ENCODE peak calls at places on chromosomes 4 and X, in nine cellular contexts. K is body of pancreas, Q is adipocyte, X is MM.1S, A is lower lobe of right lung, W is H7, M is H1, H is cardiac muscle cell, P is OCI-LY7. R is an unnamed sample. For H3K36me3, the result is how much of the 10 kb centered on the place peaks cover.

GRCh38 chr4:338759-339097 is 1.1 kb downstream of the ZNF141 start:
- DNase-seq in K (peak), Q (no peak), X (no peak), A (no peak), W (peak), M (no peak), H (peak), P (no peak), R (no peak)

GRCh38 chr4:53644607-53645006 is 53.3 kb upstream of the LNX1 start:
- DNase-seq in K (peak), Q (no peak), X (no peak), A (peak), W (no peak), M (no peak), H (no peak), P (no peak), R (no peak)

GRCh38 chrX:88202149-88202548 is 544.9 kb upstream of the CPXCR1 start:
- DNase-seq in K (no peak), Q (no peak), X (no peak), A (no peak), W (peak), M (no peak), H (no peak), P (no peak), R (no peak)

GRCh38 chrX:84320606-84321005 is 132.6 kb upstream of the RPS6KA6 start:
- DNase-seq in K (no peak), Q (peak), X (no peak), A (no peak), W (no peak), M (no peak), H (no peak), P (no peak), R (no peak)

GRCh38 chr4:25991296-25991695 is 77.3 kb downstream of the SMIM20 start:
- DNase-seq in K (no peak), Q (no peak), X (no peak), A (no peak), W (no peak), M (no peak), H (no peak), P (no peak), R (no peak)

GRCh38 chr4:154743683-154744340 is at the start of gene LRAT:
- DNase-seq in K (peak), Q (no peak), X (no peak), A (peak), W (peak), M (peak), H (peak), P (no peak), R (no peak)

GRCh38 chr4:22719218-22719617 is 26.5 kb downstream of the GBA3 start:
- DNase-seq in K (no peak), Q (no peak), X (no peak), A (no peak), W (no peak), M (no peak), H (no peak), P (no peak), R (no peak)

GRCh38 chrX:17377047-17377692 is 2.2 kb downstream of the NHS start:
- DNase-seq in K (peak), Q (peak), X (no peak), A (no peak), W (peak), M (no peak), H (peak), P (no peak), R (no peak)

GRCh38 chrX:112738347-112739033 is 58.8 kb upstream of the LHFPL1 start:
- DNase-seq in K (no peak), Q (no peak), X (no peak), A (no peak), W (peak), M (no peak), H (no peak), P (no peak), R (no peak)

GRCh38 chr4:60201052-60201673 is 999.0 kb upstream of the ADGRL3 start:
- DNase-seq in K (peak), Q (peak), X (peak), A (peak), W (peak), M (peak), H (peak), P (peak), R (peak)

GRCh38 chrX:34521563-34521962 is 135.5 kb downstream of the TMEM47 start:
- DNase-seq in K (no peak), Q (no peak), X (no peak), A (no peak), W (peak), M (no peak), H (no peak), P (no peak), R (no peak)

GRCh38 chrX:136028383-136028984 is 43.2 kb downstream of the SLC9A6 start:
- DNase-seq in K (no peak), Q (peak), X (peak), A (no peak), W (peak), M (no peak), H (peak), P (peak), R (no peak)

GRCh38 chrX:34341258-34341657 is 209.1 kb upstream of the FAM47A start:
- DNase-seq in K (no peak), Q (peak), X (no peak), A (no peak), W (peak), M (no peak), H (peak), P (no peak), R (no peak)

GRCh38 chrX:110418220-110418856 is 59.7 kb downstream of the RTL9 start:
- DNase-seq in K (peak), Q (peak), X (peak), A (peak), W (peak), M (no peak), H (peak), P (no peak), R (peak)

GRCh38 chr4:25500626-25501318 is 123.7 kb downstream of the ANAPC4 start:
- DNase-seq in K (no peak), Q (no peak), X (no peak), A (no peak), W (no peak), M (no peak), H (no peak), P (peak), R (no peak)

GRCh38 chrX:137563681-137564651 is 2.0 kb upstream of the ZIC3 start:
- DNase-seq in K (no peak), Q (no peak), X (no peak), A (no peak), W (peak), M (no peak), H (no peak), P (no peak), R (no peak)

GRCh38 chr4:119655111-119655837 is 26.7 kb upstream of the PDE5A start:
- DNase-seq in K (no peak), Q (no peak), X (no peak), A (no peak), W (no peak), M (no peak), H (no peak), P (no peak), R (no peak)

GRCh38 chr4:152451496-152451895 is 84.4 kb downstream of the FBXW7 start:
- DNase-seq in K (no peak), Q (no peak), X (no peak), A (no peak), W (no peak), M (no peak), H (no peak), P (no peak), R (no peak)

GRCh38 chrX:53084863-53085262 is 2.7 kb downstream of the TSPYL2 start:
- DNase-seq in K (no peak), Q (no peak), X (no peak), A (no peak), W (no peak), M (no peak), H (no peak), P (no peak), R (no peak)

GRCh38 chr4:30619679-30620078 is 100.5 kb upstream of the PCDH7 start:
- DNase-seq in K (no peak), Q (no peak), X (no peak), A (no peak), W (no peak), M (no peak), H (peak), P (no peak), R (no peak)

GRCh38 chr4:98170035-98170434 is 26.8 kb upstream of the STPG2 start:
- DNase-seq in K (no peak), Q (peak), X (no peak), A (no peak), W (no peak), M (no peak), H (peak), P (no peak), R (no peak)

GRCh38 chr4:8846046-8846720 is 25.5 kb downstream of the HMX1 start:
- DNase-seq in K (no peak), Q (no peak), X (no peak), A (peak), W (no peak), M (no peak), H (no peak), P (no peak), R (no peak)

GRCh38 chr4:1368421-1369090 is 21.5 kb downstream of the UVSSA start:
- DNase-seq in K (no peak), Q (no peak), X (no peak), A (peak), W (peak), M (no peak), H (no peak), P (no peak), R (no peak)

GRCh38 chrX:21946925-21947641 is 6.6 kb downstream of the SMS start:
- DNase-seq in K (no peak), Q (peak), X (no peak), A (no peak), W (peak), M (no peak), H (peak), P (no peak), R (peak)

GRCh38 chrX:31837445-31837844 is 765.6 kb upstream of the FTHL17 start:
- DNase-seq in K (no peak), Q (no peak), X (no peak), A (no peak), W (no peak), M (no peak), H (peak), P (no peak), R (no peak)

GRCh38 chr4:125016892-125017299 is 297.9 kb upstream of the FAT4 start:
- DNase-seq in K (no peak), Q (no peak), X (no peak), A (no peak), W (no peak), M (no peak), H (peak), P (no peak), R (no peak)
- H3K4me3 ChIP-seq in K (no peak), Q (no peak), X (no peak), A (no peak), W (no peak), M (no peak), H (no peak), P (no peak), R (no peak)

GRCh38 chr4:183698909-183699308 is 39.8 kb downstream of the TRAPPC11 start:
- DNase-seq in K (no peak), Q (no peak), X (no peak), A (no peak), W (no peak), M (no peak), H (no peak), P (no peak), R (no peak)

GRCh38 chr4:183702492-183702891 is 43.4 kb downstream of the TRAPPC11 start:
- DNase-seq in K (no peak), Q (no peak), X (no peak), A (no peak), W (no peak), M (no peak), H (no peak), P (no peak), R (no peak)

GRCh38 chr4:183700407-183700806 is 41.3 kb downstream of the TRAPPC11 start:
- DNase-seq in K (no peak), Q (no peak), X (no peak), A (no peak), W (no peak), M (no peak), H (no peak), P (no peak), R (no peak)
- H3K36me3 ChIP-seq in K (under half), Q (half or more), X (under half), A (half or more), W (under half), M (under half), H (half or more), P (half or more), R (half or more)

GRCh38 chr4:123807866-123808265 is 411.3 kb downstream of the SPRY1 start:
- DNase-seq in K (no peak), Q (no peak), X (no peak), A (no peak), W (no peak), M (no peak), H (no peak), P (peak), R (no peak)

GRCh38 chr4:123813901-123814300 is 417.3 kb downstream of the SPRY1 start:
- DNase-seq in K (no peak), Q (no peak), X (no peak), A (no peak), W (no peak), M (no peak), H (no peak), P (no peak), R (no peak)

GRCh38 chr4:123809864-123810263 is 413.3 kb downstream of the SPRY1 start:
- DNase-seq in K (no peak), Q (no peak), X (no peak), A (no peak), W (no peak), M (no peak), H (no peak), P (no peak), R (no peak)

GRCh38 chr4:123816462-123816861 is 419.9 kb downstream of the SPRY1 start:
- DNase-seq in K (no peak), Q (no peak), X (no peak), A (no peak), W (no peak), M (no peak), H (no peak), P (no peak), R (no peak)

DNA sequence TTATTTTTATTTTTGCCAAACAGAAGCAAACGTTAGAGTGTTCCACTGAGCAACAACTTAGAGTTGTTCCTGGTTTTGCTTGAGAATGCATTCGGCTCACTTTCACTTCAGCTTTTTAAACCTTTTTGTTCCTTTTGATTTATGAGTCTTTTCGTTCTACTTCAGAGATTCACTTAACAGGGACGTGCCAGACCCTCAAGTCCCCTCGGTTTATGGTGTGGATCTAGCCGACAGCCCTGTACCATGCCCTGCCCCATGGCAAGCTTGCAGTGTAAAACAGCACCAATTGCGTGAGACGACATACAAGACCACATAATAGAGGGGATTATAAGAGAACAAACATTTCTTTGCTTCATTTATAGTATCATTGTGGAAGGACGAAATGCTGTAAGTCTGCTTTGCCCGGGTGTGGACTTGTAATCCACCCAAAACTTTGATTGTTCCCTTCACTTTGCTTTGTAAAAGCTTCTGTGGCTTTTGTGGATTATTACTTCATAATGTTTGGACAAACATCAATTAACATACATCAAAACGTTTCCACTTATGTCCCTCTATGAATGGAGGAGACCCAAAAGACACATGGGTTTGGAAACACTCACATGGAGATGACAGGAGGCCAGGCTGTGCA is 415.3 kb downstream of the SPRY1 start:
- DNase-seq in K (no peak), Q (no peak), X (no peak), A (no peak), W (no peak), M (no peak), H (no peak), P (peak), R (no peak)
- H3K4me3 ChIP-seq in K (no peak), Q (peak), X (no peak), A (peak), W (no peak), M (no peak), H (no peak), P (peak), R (no peak)

DNA sequence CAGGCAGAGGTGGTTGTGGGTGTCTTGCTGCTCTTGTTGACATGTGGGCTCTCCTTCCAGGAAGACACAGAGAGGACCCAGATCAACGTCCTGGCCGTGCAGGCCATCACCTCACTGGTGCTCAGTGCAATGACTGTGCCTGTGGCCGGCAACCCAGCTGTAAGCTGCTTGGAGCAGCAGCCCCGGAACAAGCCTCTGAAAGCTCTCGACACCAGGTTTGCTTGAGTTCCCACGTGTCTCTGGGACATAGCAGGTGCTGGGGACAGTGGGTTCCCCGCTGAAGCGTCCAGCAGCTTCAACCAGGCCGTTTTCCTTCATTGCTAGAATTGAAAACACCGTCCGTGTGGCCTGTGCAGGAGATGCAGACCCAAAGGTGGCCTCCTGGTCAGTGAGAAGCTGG is 25.6 kb upstream of the MSANTD1 start:
- DNase-seq in K (no peak), Q (no peak), X (no peak), A (peak), W (no peak), M (no peak), H (no peak), P (no peak), R (no peak)
- H3K36me3 ChIP-seq in K (under half), Q (half or more), X (under half), A (half or more), W (under half), M (under half), H (under half), P (half or more), R (half or more)

GRCh38 chr4:109816894-109817293 is 1.3 kb downstream of the GAR1 start:
- DNase-seq in K (no peak), Q (no peak), X (no peak), A (no peak), W (no peak), M (no peak), H (no peak), P (no peak), R (no peak)
- H3K4me3 ChIP-seq in K (no peak), Q (peak), X (no peak), A (no peak), W (no peak), M (peak), H (peak), P (peak), R (peak)

DNA sequence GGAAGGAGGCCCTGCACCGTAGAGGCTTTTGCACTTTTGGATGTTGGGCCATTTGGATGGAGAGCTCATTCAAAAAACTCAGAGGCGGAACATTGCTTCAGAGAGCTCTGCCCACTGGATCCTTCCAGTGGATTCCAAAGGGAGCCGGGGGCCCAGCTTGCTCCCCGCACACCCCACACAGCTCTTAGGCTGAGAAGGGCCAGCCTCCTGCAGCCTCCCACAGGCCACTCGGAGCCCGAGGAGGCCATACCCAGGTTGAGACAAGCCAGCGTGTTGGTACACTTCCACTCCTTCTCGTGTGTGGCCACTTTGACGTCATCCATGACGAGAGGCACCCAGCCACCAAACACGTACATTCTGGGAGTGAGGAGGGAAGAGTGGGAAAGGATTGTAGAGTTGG is 10.3 kb downstream of the HCFC1 start:
- DNase-seq in K (no peak), Q (no peak), X (no peak), A (no peak), W (no peak), M (no peak), H (no peak), P (no peak), R (no peak)
- H3K36me3 ChIP-seq in K (under half), Q (half or more), X (under half), A (half or more), W (under half), M (under half), H (under half), P (half or more), R (half or more)

DNA sequence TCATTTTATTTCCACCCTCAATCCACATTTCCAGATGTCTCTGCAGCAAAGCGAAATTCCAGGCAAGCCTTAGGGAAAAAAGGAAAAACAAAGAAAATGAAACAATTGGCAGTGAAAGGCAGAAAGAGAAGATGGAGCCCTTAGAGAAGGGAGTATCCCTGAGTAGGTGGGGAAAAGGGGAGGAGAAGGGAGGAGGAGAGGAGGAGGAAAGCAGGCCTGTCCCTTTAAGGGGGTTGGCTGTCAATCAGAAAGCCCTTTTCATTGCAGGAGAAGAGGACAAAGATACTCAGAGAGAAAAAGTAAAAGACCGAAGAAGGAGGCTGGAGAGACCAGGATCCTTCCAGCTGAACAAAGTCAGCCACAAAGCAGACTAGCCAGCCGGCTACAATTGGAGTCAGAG is at the start of gene PLP1:
- DNase-seq in K (no peak), Q (no peak), X (no peak), A (no peak), W (no peak), M (no peak), H (no peak), P (no peak), R (no peak)
- H3K4me3 ChIP-seq in K (no peak), Q (no peak), X (no peak), A (no peak), W (no peak), M (no peak), H (no peak), P (no peak), R (no peak)

GRCh38 chr4:16039139-16039538 is 44.7 kb downstream of the PROM1 start:
- DNase-seq in K (no peak), Q (no peak), X (no peak), A (no peak), W (no peak), M (no peak), H (no peak), P (no peak), R (no peak)
- H3K36me3 ChIP-seq in K (under half), Q (under half), X (under half), A (under half), W (under half), M (under half), H (under half), P (under half), R (under half)

DNA sequence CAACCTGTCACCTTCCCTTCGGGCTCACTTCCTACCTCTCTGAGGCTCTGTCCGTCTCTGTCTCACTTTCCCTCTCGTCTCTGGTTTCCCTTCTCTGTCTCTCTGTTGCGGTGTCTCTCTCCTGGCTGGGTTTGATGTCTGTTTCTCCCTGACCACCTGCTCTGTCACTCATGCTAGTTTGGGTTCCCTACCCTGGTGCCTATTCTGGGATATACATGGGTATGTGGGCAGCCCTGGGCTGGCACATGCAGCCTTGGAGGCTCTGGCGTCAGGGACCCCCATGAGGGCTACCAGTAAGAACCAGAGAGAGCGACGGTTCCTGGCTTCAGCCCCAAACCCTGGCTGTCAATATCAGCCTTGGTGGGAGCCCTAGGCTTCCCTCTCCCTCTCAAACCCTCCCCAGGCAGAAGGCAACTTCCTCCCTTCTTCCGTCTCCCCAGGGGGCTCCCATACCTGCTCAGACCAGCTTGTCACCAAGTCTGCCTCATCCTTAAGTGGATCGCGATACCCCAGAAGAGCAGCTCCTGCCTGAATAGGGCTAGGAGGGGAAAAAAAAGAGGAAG is 314 bp downstream of the DNASE1L1 start:
- DNase-seq in K (no peak), Q (no peak), X (peak), A (no peak), W (no peak), M (no peak), H (no peak), P (no peak), R (no peak)
- H3K4me3 ChIP-seq in K (no peak), Q (peak), X (peak), A (peak), W (peak), M (peak), H (no peak), P (peak), R (peak)

GRCh38 chr4:158728256-158728655 is 5.1 kb upstream of the PPID start:
- DNase-seq in K (no peak), Q (no peak), X (no peak), A (no peak), W (no peak), M (no peak), H (no peak), P (no peak), R (no peak)
- H3K36me3 ChIP-seq in K (under half), Q (under half), X (under half), A (under half), W (under half), M (under half), H (under half), P (under half), R (under half)